ENCODE peak calls at places on chromosomes 11 and 22, in four cellular contexts. T is mammary epithelial cell, G is cardiac muscle cell, L is gastrocnemius medialis. E is an unnamed sample.

GRCh38 chr11:46333129-46333947 is 13.9 kb upstream of the DGKZ start:
- DNase-seq in T (no peak), G (no peak), L (no peak), E (no peak)

GRCh38 chr22:41543854-41544670 is at the start of gene POLR3H:
- DNase-seq in T (peak; percentile 96), G (peak; percentile 99), L (peak; percentile 98), E (peak; percentile 90)

GRCh38 chr11:45051621-45052020 is 94.8 kb upstream of the PRDM11 start:
- DNase-seq in T (no peak), G (no peak), L (no peak), E (no peak)

GRCh38 chr11:64036081-64037026 is 623 bp downstream of the FLRT1 start:
- DNase-seq in T (peak; percentile 16), G (peak; percentile 54), L (peak; percentile 71), E (no peak)

GRCh38 chr11:14411818-14412217 is 52.8 kb upstream of the RRAS2 start:
- DNase-seq in T (peak; percentile 81), G (no peak), L (peak; percentile 50), E (peak; percentile 82)

GRCh38 chr11:32831241-32831640 is 1.5 kb downstream of the PRRG4 start:
- DNase-seq in T (no peak), G (no peak), L (no peak), E (no peak)

GRCh38 chr11:13256216-13256615 is 21.4 kb upstream of the BMAL1 start:
- DNase-seq in T (peak; percentile 53), G (no peak), L (no peak), E (no peak)

GRCh38 chr11:47891886-47892285 is 43.7 kb upstream of the NUP160 start:
- DNase-seq in T (no peak), G (no peak), L (no peak), E (no peak)

GRCh38 chr11:61037694-61038093 is 64.6 kb upstream of the CD5 start:
- DNase-seq in T (peak; percentile 31), G (no peak), L (no peak), E (no peak)

GRCh38 chr11:16843307-16843706 is 104.9 kb downstream of the C11orf58 start:
- DNase-seq in T (no peak), G (peak; percentile 76), L (no peak), E (peak; percentile 13)

GRCh38 chr11:19995131-19995530 is 165.1 kb downstream of the DBX1 start:
- DNase-seq in T (peak; percentile 91), G (no peak), L (peak; percentile 67), E (peak; percentile 67)

GRCh38 chr11:57460756-57461749 is 725 bp downstream of the RTN4RL2 start:
- DNase-seq in T (no peak), G (no peak), L (no peak), E (no peak)

GRCh38 chr11:826836-827145 is 928 bp upstream of the CRACR2B start:
- DNase-seq in T (no peak), G (no peak), L (no peak), E (no peak)

GRCh38 chr11:19283998-19284397 is 43.3 kb upstream of the E2F8 start:
- DNase-seq in T (no peak), G (no peak), L (no peak), E (no peak)

GRCh38 chr11:113896156-113896879 is 8.3 kb upstream of the HTR3B start:
- DNase-seq in T (no peak), G (peak; percentile 84), L (peak; percentile 21), E (peak; percentile 31)

GRCh38 chr22:28773461-28773867 is 969 bp downstream of the CCDC117 start:
- DNase-seq in T (peak; percentile 55), G (no peak), L (no peak), E (peak; percentile 8)

GRCh38 chr11:67524480-67524808 is 1.2 kb upstream of the CABP2 start:
- DNase-seq in T (no peak), G (no peak), L (no peak), E (no peak)

GRCh38 chr11:132142102-132142501 is 771.7 kb downstream of the NTM start:
- DNase-seq in T (peak; percentile 85), G (no peak), L (no peak), E (peak; percentile 31)

GRCh38 chr11:83521647-83522596 is 235.8 kb upstream of the CCDC90B start:
- DNase-seq in T (no peak), G (peak; percentile 18), L (no peak), E (peak; percentile 13)

GRCh38 chr11:133619973-133620372 is 87.7 kb upstream of the OPCML start:
- DNase-seq in T (no peak), G (peak; percentile 28), L (no peak), E (no peak)

GRCh38 chr22:31742682-31743081 is 7.2 kb downstream of the PRR14L start:
- DNase-seq in T (no peak), G (no peak), L (no peak), E (no peak)

GRCh38 chr11:96014234-96014633 is 90.3 kb upstream of the MTMR2 start:
- DNase-seq in T (peak; percentile 61), G (no peak), L (no peak), E (peak; percentile 5)

GRCh38 chr22:31952459-31952858 is 8.1 kb downstream of the YWHAH start:
- DNase-seq in T (peak; percentile 79), G (no peak), L (no peak), E (peak; percentile 63)

GRCh38 chr11:85698195-85698594 is 12.2 kb upstream of the CCDC89 start:
- DNase-seq in T (no peak), G (no peak), L (no peak), E (no peak)
- H3K27ac ChIP-seq in T (no peak overlapping the region), G (no peak overlapping the region), L (no peak overlapping the region), E (no peak overlapping the region)

DNA sequence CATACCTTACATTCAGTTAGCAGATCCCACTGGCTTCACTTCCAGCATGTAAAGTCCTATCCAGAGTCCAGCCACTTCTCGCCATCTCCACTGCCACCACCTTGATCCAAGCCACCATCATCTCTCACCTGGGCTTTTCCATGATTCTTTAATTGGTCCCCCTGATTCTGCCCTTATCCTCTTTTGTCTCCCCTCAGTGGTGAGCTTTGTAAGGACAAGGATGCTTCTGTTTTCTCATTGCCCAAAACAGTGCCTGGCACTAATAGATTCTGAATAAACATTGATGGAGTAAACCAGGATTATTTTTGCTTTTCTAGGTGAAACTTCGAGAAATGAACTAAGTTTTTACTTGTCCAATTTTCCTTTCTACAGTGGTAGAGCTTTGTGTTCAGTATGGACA is 4.4 kb downstream of the POLA2 start:
- DNase-seq in T (no peak), G (no peak), L (no peak), E (no peak)
- TF ChIP-seq CTCF in T (no peak), G (no peak), L (no peak), E (no peak)

DNA sequence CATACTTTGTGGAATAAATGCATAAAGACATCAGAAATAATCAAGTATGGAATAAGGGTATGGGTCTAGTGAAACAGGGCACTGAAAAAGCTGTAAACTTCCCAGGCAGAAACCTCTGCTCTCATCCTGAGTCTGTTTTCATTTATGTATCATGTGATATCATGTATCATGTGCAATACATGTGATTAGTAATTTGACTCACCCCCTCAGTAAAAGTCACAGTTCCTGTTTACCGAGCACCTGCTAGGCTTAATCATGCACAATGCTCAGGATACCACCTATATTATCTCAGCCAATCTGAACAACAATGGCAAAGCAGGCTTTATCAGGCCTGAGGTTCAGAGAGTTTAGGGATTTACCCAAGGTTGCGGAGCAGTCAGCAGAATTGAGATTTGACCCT is 250.6 kb upstream of the TENM4 start:
- DNase-seq in T (no peak), G (no peak), L (no peak), E (no peak)
- H3K27ac ChIP-seq in T (no peak overlapping the region), G (no peak overlapping the region), L (no peak overlapping the region), E (no peak overlapping the region)

GRCh38 chr11:73248526-73249185 is 23.5 kb upstream of the P2RY6 start:
- DNase-seq in T (no peak), G (no peak), L (peak; percentile 6), E (no peak)

GRCh38 chr11:73257342-73258103 is 14.6 kb upstream of the P2RY6 start:
- DNase-seq in T (peak; percentile 84), G (peak; percentile 36), L (peak; percentile 25), E (peak; percentile 50)

GRCh38 chr11:73249858-73250773 is 22.0 kb upstream of the P2RY6 start:
- DNase-seq in T (peak; percentile 26), G (no peak), L (peak; percentile 15), E (no peak)

GRCh38 chr11:73249304-73249703 is 22.8 kb upstream of the P2RY6 start:
- DNase-seq in T (peak; percentile 97), G (no peak), L (peak; percentile 51), E (no peak)

DNA sequence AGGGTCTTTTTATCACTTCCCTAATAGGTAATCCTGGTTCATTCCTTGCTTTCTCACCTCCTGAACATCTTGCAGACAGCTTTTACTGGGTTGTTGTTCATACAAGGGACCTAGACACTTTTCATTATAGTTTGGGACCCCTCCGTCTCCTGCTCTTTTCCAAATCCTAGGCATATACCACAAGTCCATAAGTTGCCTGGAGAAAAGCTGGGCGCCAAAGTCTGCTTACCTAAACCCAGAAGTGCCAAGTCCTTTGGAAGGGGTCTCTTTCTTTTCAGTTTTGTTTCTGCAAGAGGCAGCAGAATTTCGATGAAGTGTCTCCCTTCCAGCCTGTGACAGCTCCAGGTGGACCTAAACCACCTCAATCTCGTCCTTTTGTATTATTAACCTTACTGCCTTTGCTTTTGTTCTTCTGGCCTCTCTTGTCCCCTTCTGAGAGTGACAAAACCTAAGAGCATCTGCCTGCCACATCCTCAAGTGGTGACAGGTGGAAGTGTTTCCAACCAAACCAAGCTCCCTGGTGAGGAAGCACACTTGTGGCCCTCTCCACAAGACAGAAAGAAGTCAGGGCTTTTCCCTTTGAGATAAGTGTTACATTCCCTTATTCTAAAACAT is 19.5 kb upstream of the P2RY6 start:
- DNase-seq in T (no peak), G (peak; percentile 68), L (no peak), E (no peak)
- TF ChIP-seq CTCF in T (peak; percentile 17), G (no peak), L (no peak), E (no peak)

GRCh38 chr22:38034884-38035529 is 22.2 kb upstream of the PICK1 start:
- DNase-seq in T (no peak), G (no peak), L (no peak), E (no peak)

GRCh38 chr22:38035530-38035885 is 21.7 kb upstream of the PICK1 start:
- DNase-seq in T (no peak), G (no peak), L (no peak), E (no peak)

GRCh38 chr22:38033522-38034277 is 23.5 kb upstream of the PICK1 start:
- DNase-seq in T (no peak), G (no peak), L (no peak), E (no peak)

GRCh38 chr22:38032681-38033521 is 24.3 kb upstream of the PICK1 start:
- DNase-seq in T (no peak), G (no peak), L (no peak), E (no peak)

DNA sequence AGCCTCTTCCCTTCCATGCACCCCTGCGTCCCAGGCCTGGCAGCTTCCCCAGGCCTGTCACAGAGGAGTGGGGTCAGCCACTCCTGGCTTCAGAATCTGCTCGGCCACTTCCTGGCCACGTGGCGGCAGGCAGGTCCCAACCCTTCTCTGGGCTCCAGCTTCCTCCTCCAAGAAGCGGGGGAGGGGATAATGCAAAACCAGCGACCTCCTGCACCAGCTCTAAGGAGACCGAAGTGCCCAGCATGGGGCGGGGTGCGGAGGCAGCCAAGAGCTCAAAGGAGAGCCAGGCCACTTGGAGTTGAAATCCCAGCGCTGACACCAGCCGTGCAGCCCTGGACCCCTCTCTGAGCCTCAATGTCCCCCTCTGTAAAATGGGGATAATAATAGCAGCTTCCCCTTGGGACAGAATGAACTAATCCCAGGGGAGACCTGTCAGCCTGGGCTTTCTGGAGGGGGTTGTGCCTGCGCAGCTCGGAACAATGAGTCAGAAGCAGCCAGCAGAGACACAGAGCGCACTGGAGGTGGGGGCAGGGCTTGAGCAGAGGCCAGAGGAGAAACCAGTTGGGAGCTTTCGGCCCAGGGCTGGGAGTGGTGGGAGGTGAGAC is 22.8 kb upstream of the PICK1 start:
- DNase-seq in T (peak; percentile 83), G (peak; percentile 43), L (peak; percentile 40), E (peak; percentile 79)
- H3K27ac ChIP-seq in T (no peak overlapping the region), G (no peak overlapping the region), L (peak overlapping the region; percentile 36), E (peak overlapping the region; percentile 59)